ENCODE peak calls at places on chromosomes 7 and 10, in nine cellular contexts. One of them, this sample, is unnamed.

GRCh38 chr7:36639826-36640225 is 84.5 kb downstream of the AOAH start:
- DNase-seq in astrocyte of the spinal cord: no peak
- DNase-seq in colonic mucosa: no peak
- DNase-seq in omental fat pad: no peak
- DNase-seq in stimulated activated CD4-positive, alpha-beta T cell treated with anti-CD3 and anti-CD28 coated beads, Interleukin-2, amount 100 ng/mL, for 24 hours: peak
- DNase-seq in mesenchymal stem cell: no peak
- DNase-seq in GDM1: peak
- DNase-seq in AG04450: no peak
- DNase-seq in right lobe of liver: no peak
- DNase-seq in this sample: peak

GRCh38 chr7:51005074-51005473 is 222.4 kb upstream of the GRB10 start:
- DNase-seq in astrocyte of the spinal cord: no peak
- DNase-seq in colonic mucosa: no peak
- DNase-seq in omental fat pad: no peak
- DNase-seq in stimulated activated CD4-positive, alpha-beta T cell treated with anti-CD3 and anti-CD28 coated beads, Interleukin-2, amount 100 ng/mL, for 24 hours: no peak
- DNase-seq in mesenchymal stem cell: no peak
- DNase-seq in GDM1: no peak
- DNase-seq in AG04450: no peak
- DNase-seq in right lobe of liver: no peak
- DNase-seq in this sample: no peak

GRCh38 chr10:16777473-16778370 is 39.5 kb downstream of the RSU1 start:
- DNase-seq in astrocyte of the spinal cord: peak
- DNase-seq in colonic mucosa: no peak
- DNase-seq in omental fat pad: no peak
- DNase-seq in stimulated activated CD4-positive, alpha-beta T cell treated with anti-CD3 and anti-CD28 coated beads, Interleukin-2, amount 100 ng/mL, for 24 hours: no peak
- DNase-seq in mesenchymal stem cell: peak
- DNase-seq in GDM1: no peak
- DNase-seq in AG04450: peak
- DNase-seq in right lobe of liver: peak
- DNase-seq in this sample: no peak

GRCh38 chr7:1700536-1701333 is 30.7 kb downstream of the ELFN1 start:
- DNase-seq in astrocyte of the spinal cord: no peak
- DNase-seq in colonic mucosa: no peak
- DNase-seq in omental fat pad: peak
- DNase-seq in stimulated activated CD4-positive, alpha-beta T cell treated with anti-CD3 and anti-CD28 coated beads, Interleukin-2, amount 100 ng/mL, for 24 hours: no peak
- DNase-seq in mesenchymal stem cell: no peak
- DNase-seq in GDM1: no peak
- DNase-seq in AG04450: no peak
- DNase-seq in right lobe of liver: peak
- DNase-seq in this sample: no peak

GRCh38 chr7:32071466-32072091 is 1.4 kb upstream of the PDE1C start:
- DNase-seq in astrocyte of the spinal cord: no peak
- DNase-seq in colonic mucosa: no peak
- DNase-seq in omental fat pad: no peak
- DNase-seq in stimulated activated CD4-positive, alpha-beta T cell treated with anti-CD3 and anti-CD28 coated beads, Interleukin-2, amount 100 ng/mL, for 24 hours: no peak
- DNase-seq in mesenchymal stem cell: no peak
- DNase-seq in GDM1: no peak
- DNase-seq in AG04450: no peak
- DNase-seq in right lobe of liver: no peak
- DNase-seq in this sample: no peak

GRCh38 chr7:141691540-141691939 is 10.4 kb downstream of the DENND11 start:
- DNase-seq in astrocyte of the spinal cord: no peak
- DNase-seq in colonic mucosa: no peak
- DNase-seq in omental fat pad: no peak
- DNase-seq in stimulated activated CD4-positive, alpha-beta T cell treated with anti-CD3 and anti-CD28 coated beads, Interleukin-2, amount 100 ng/mL, for 24 hours: no peak
- DNase-seq in mesenchymal stem cell: no peak
- DNase-seq in GDM1: no peak
- DNase-seq in AG04450: no peak
- DNase-seq in right lobe of liver: no peak
- DNase-seq in this sample: no peak

GRCh38 chr7:122136033-122136432 is 8.0 kb downstream of the AASS start:
- DNase-seq in astrocyte of the spinal cord: peak
- DNase-seq in colonic mucosa: no peak
- DNase-seq in omental fat pad: no peak
- DNase-seq in stimulated activated CD4-positive, alpha-beta T cell treated with anti-CD3 and anti-CD28 coated beads, Interleukin-2, amount 100 ng/mL, for 24 hours: no peak
- DNase-seq in mesenchymal stem cell: peak
- DNase-seq in GDM1: no peak
- DNase-seq in AG04450: no peak
- DNase-seq in right lobe of liver: no peak
- DNase-seq in this sample: no peak

GRCh38 chr10:34655286-34656170 is 159.6 kb downstream of the PARD3 start:
- DNase-seq in astrocyte of the spinal cord: peak
- DNase-seq in colonic mucosa: peak
- DNase-seq in omental fat pad: no peak
- DNase-seq in stimulated activated CD4-positive, alpha-beta T cell treated with anti-CD3 and anti-CD28 coated beads, Interleukin-2, amount 100 ng/mL, for 24 hours: peak
- DNase-seq in mesenchymal stem cell: peak
- DNase-seq in GDM1: peak
- DNase-seq in AG04450: peak
- DNase-seq in right lobe of liver: no peak
- DNase-seq in this sample: no peak

GRCh38 chr7:83204715-83205114 is 42.0 kb upstream of the PCLO start:
- DNase-seq in astrocyte of the spinal cord: no peak
- DNase-seq in colonic mucosa: no peak
- DNase-seq in omental fat pad: no peak
- DNase-seq in stimulated activated CD4-positive, alpha-beta T cell treated with anti-CD3 and anti-CD28 coated beads, Interleukin-2, amount 100 ng/mL, for 24 hours: no peak
- DNase-seq in mesenchymal stem cell: no peak
- DNase-seq in GDM1: no peak
- DNase-seq in AG04450: no peak
- DNase-seq in right lobe of liver: no peak
- DNase-seq in this sample: no peak

GRCh38 chr10:102069066-102069465 is 3.9 kb downstream of the HPS6 start:
- DNase-seq in astrocyte of the spinal cord: no peak
- DNase-seq in colonic mucosa: no peak
- DNase-seq in omental fat pad: no peak
- DNase-seq in stimulated activated CD4-positive, alpha-beta T cell treated with anti-CD3 and anti-CD28 coated beads, Interleukin-2, amount 100 ng/mL, for 24 hours: no peak
- DNase-seq in mesenchymal stem cell: no peak
- DNase-seq in GDM1: no peak
- DNase-seq in AG04450: no peak
- DNase-seq in right lobe of liver: no peak
- DNase-seq in this sample: no peak